ENCODE peak calls at places on chromosomes 4 and X, in seven cellular contexts. One of them, this sample, is unnamed.

GRCh38 chr4:127509155-127509554 is 123.6 kb upstream of the INTU start:
- DNase-seq in foreskin keratinocyte: no peak
- DNase-seq in nephron progenitor cell: no peak
- DNase-seq in naive thymus-derived CD8-positive, alpha-beta T cell: no peak
- DNase-seq in right cardiac atrium: no peak
- DNase-seq in activated naive CD8-positive, alpha-beta T cell treated with anti-CD3 and anti-CD28 coated beads, Interleukin-2, amount 50 U/mL, for 24 hours: no peak
- DNase-seq in stimulated activated CD4-positive, alpha-beta T cell treated with anti-CD3 and anti-CD28 coated beads, Interleukin-15, amount 100 ng/mL, for 24 hours: no peak
- DNase-seq in this sample: no peak

GRCh38 chrX:52852110-52852872 is 15.6 kb downstream of the XAGE3 start:
- DNase-seq in foreskin keratinocyte: peak
- DNase-seq in nephron progenitor cell: no peak
- DNase-seq in naive thymus-derived CD8-positive, alpha-beta T cell: no peak
- DNase-seq in right cardiac atrium: no peak
- DNase-seq in activated naive CD8-positive, alpha-beta T cell treated with anti-CD3 and anti-CD28 coated beads, Interleukin-2, amount 50 U/mL, for 24 hours: no peak
- DNase-seq in stimulated activated CD4-positive, alpha-beta T cell treated with anti-CD3 and anti-CD28 coated beads, Interleukin-15, amount 100 ng/mL, for 24 hours: no peak
- DNase-seq in this sample: no peak

GRCh38 chrX:94932278-94932965 is 1258.4 kb downstream of the FAM133A start:
- DNase-seq in foreskin keratinocyte: no peak
- DNase-seq in nephron progenitor cell: no peak
- DNase-seq in naive thymus-derived CD8-positive, alpha-beta T cell: no peak
- DNase-seq in right cardiac atrium: no peak
- DNase-seq in activated naive CD8-positive, alpha-beta T cell treated with anti-CD3 and anti-CD28 coated beads, Interleukin-2, amount 50 U/mL, for 24 hours: no peak
- DNase-seq in stimulated activated CD4-positive, alpha-beta T cell treated with anti-CD3 and anti-CD28 coated beads, Interleukin-15, amount 100 ng/mL, for 24 hours: no peak
- DNase-seq in this sample: no peak

GRCh38 chrX:107736781-107737531 is 38.6 kb downstream of the TSC22D3 start:
- DNase-seq in foreskin keratinocyte: no peak
- DNase-seq in nephron progenitor cell: no peak
- DNase-seq in naive thymus-derived CD8-positive, alpha-beta T cell: no peak
- DNase-seq in right cardiac atrium: no peak
- DNase-seq in activated naive CD8-positive, alpha-beta T cell treated with anti-CD3 and anti-CD28 coated beads, Interleukin-2, amount 50 U/mL, for 24 hours: no peak
- DNase-seq in stimulated activated CD4-positive, alpha-beta T cell treated with anti-CD3 and anti-CD28 coated beads, Interleukin-15, amount 100 ng/mL, for 24 hours: no peak
- DNase-seq in this sample: no peak

GRCh38 chr4:1752284-1753041 is 31.1 kb downstream of the TACC3 start:
- DNase-seq in foreskin keratinocyte: peak
- DNase-seq in nephron progenitor cell: no peak
- DNase-seq in naive thymus-derived CD8-positive, alpha-beta T cell: no peak
- DNase-seq in right cardiac atrium: peak
- DNase-seq in activated naive CD8-positive, alpha-beta T cell treated with anti-CD3 and anti-CD28 coated beads, Interleukin-2, amount 50 U/mL, for 24 hours: peak
- DNase-seq in stimulated activated CD4-positive, alpha-beta T cell treated with anti-CD3 and anti-CD28 coated beads, Interleukin-15, amount 100 ng/mL, for 24 hours: peak
- DNase-seq in this sample: peak

GRCh38 chr4:133865606-133866327 is 335.8 kb downstream of the PABPC4L start:
- DNase-seq in foreskin keratinocyte: peak
- DNase-seq in nephron progenitor cell: no peak
- DNase-seq in naive thymus-derived CD8-positive, alpha-beta T cell: no peak
- DNase-seq in right cardiac atrium: no peak
- DNase-seq in activated naive CD8-positive, alpha-beta T cell treated with anti-CD3 and anti-CD28 coated beads, Interleukin-2, amount 50 U/mL, for 24 hours: no peak
- DNase-seq in stimulated activated CD4-positive, alpha-beta T cell treated with anti-CD3 and anti-CD28 coated beads, Interleukin-15, amount 100 ng/mL, for 24 hours: no peak
- DNase-seq in this sample: no peak

GRCh38 chr4:153207561-153207960 is 3.3 kb downstream of the TRIM2 start:
- DNase-seq in foreskin keratinocyte: no peak
- DNase-seq in nephron progenitor cell: peak
- DNase-seq in naive thymus-derived CD8-positive, alpha-beta T cell: no peak
- DNase-seq in right cardiac atrium: peak
- DNase-seq in activated naive CD8-positive, alpha-beta T cell treated with anti-CD3 and anti-CD28 coated beads, Interleukin-2, amount 50 U/mL, for 24 hours: no peak
- DNase-seq in stimulated activated CD4-positive, alpha-beta T cell treated with anti-CD3 and anti-CD28 coated beads, Interleukin-15, amount 100 ng/mL, for 24 hours: no peak
- DNase-seq in this sample: no peak

GRCh38 chr4:155609455-155610059 is 57.1 kb upstream of the GUCY1A1 start:
- DNase-seq in foreskin keratinocyte: peak
- DNase-seq in nephron progenitor cell: no peak
- DNase-seq in naive thymus-derived CD8-positive, alpha-beta T cell: no peak
- DNase-seq in right cardiac atrium: no peak
- DNase-seq in activated naive CD8-positive, alpha-beta T cell treated with anti-CD3 and anti-CD28 coated beads, Interleukin-2, amount 50 U/mL, for 24 hours: no peak
- DNase-seq in stimulated activated CD4-positive, alpha-beta T cell treated with anti-CD3 and anti-CD28 coated beads, Interleukin-15, amount 100 ng/mL, for 24 hours: no peak
- DNase-seq in this sample: no peak

GRCh38 chr4:72348701-72349100 is 220.3 kb downstream of the ADAMTS3 start:
- DNase-seq in foreskin keratinocyte: no peak
- DNase-seq in nephron progenitor cell: no peak
- DNase-seq in naive thymus-derived CD8-positive, alpha-beta T cell: no peak
- DNase-seq in right cardiac atrium: no peak
- DNase-seq in activated naive CD8-positive, alpha-beta T cell treated with anti-CD3 and anti-CD28 coated beads, Interleukin-2, amount 50 U/mL, for 24 hours: no peak
- DNase-seq in stimulated activated CD4-positive, alpha-beta T cell treated with anti-CD3 and anti-CD28 coated beads, Interleukin-15, amount 100 ng/mL, for 24 hours: no peak
- DNase-seq in this sample: no peak

GRCh38 chr4:893276-893994 is 38.7 kb downstream of the GAK start:
- DNase-seq in foreskin keratinocyte: no peak
- DNase-seq in nephron progenitor cell: no peak
- DNase-seq in naive thymus-derived CD8-positive, alpha-beta T cell: no peak
- DNase-seq in right cardiac atrium: peak
- DNase-seq in activated naive CD8-positive, alpha-beta T cell treated with anti-CD3 and anti-CD28 coated beads, Interleukin-2, amount 50 U/mL, for 24 hours: no peak
- DNase-seq in stimulated activated CD4-positive, alpha-beta T cell treated with anti-CD3 and anti-CD28 coated beads, Interleukin-15, amount 100 ng/mL, for 24 hours: no peak
- DNase-seq in this sample: no peak

GRCh38 chr4:162830899-162831298 is 335.8 kb downstream of the NAF1 start:
- DNase-seq in foreskin keratinocyte: no peak
- DNase-seq in nephron progenitor cell: no peak
- DNase-seq in naive thymus-derived CD8-positive, alpha-beta T cell: no peak
- DNase-seq in right cardiac atrium: no peak
- DNase-seq in activated naive CD8-positive, alpha-beta T cell treated with anti-CD3 and anti-CD28 coated beads, Interleukin-2, amount 50 U/mL, for 24 hours: no peak
- DNase-seq in stimulated activated CD4-positive, alpha-beta T cell treated with anti-CD3 and anti-CD28 coated beads, Interleukin-15, amount 100 ng/mL, for 24 hours: no peak
- DNase-seq in this sample: no peak

GRCh38 chr4:10025230-10025806 is 4.0 kb upstream of the SLC2A9 start:
- DNase-seq in foreskin keratinocyte: no peak
- DNase-seq in nephron progenitor cell: no peak
- DNase-seq in naive thymus-derived CD8-positive, alpha-beta T cell: no peak
- DNase-seq in right cardiac atrium: no peak
- DNase-seq in activated naive CD8-positive, alpha-beta T cell treated with anti-CD3 and anti-CD28 coated beads, Interleukin-2, amount 50 U/mL, for 24 hours: no peak
- DNase-seq in stimulated activated CD4-positive, alpha-beta T cell treated with anti-CD3 and anti-CD28 coated beads, Interleukin-15, amount 100 ng/mL, for 24 hours: no peak
- DNase-seq in this sample: no peak

GRCh38 chr4:184807261-184807660 is 18.5 kb downstream of the ACSL1 start:
- DNase-seq in foreskin keratinocyte: no peak
- DNase-seq in nephron progenitor cell: no peak
- DNase-seq in naive thymus-derived CD8-positive, alpha-beta T cell: no peak
- DNase-seq in right cardiac atrium: no peak
- DNase-seq in activated naive CD8-positive, alpha-beta T cell treated with anti-CD3 and anti-CD28 coated beads, Interleukin-2, amount 50 U/mL, for 24 hours: no peak
- DNase-seq in stimulated activated CD4-positive, alpha-beta T cell treated with anti-CD3 and anti-CD28 coated beads, Interleukin-15, amount 100 ng/mL, for 24 hours: no peak
- DNase-seq in this sample: no peak

GRCh38 chr4:80072607-80073361 is at the start of gene ANTXR2:
- DNase-seq in foreskin keratinocyte: peak
- DNase-seq in nephron progenitor cell: peak
- DNase-seq in naive thymus-derived CD8-positive, alpha-beta T cell: peak
- DNase-seq in right cardiac atrium: peak
- DNase-seq in activated naive CD8-positive, alpha-beta T cell treated with anti-CD3 and anti-CD28 coated beads, Interleukin-2, amount 50 U/mL, for 24 hours: peak
- DNase-seq in stimulated activated CD4-positive, alpha-beta T cell treated with anti-CD3 and anti-CD28 coated beads, Interleukin-15, amount 100 ng/mL, for 24 hours: peak
- DNase-seq in this sample: peak

GRCh38 chrX:38474543-38474942 is 86.8 kb upstream of the TSPAN7 start:
- DNase-seq in foreskin keratinocyte: no peak
- DNase-seq in nephron progenitor cell: no peak
- DNase-seq in naive thymus-derived CD8-positive, alpha-beta T cell: no peak
- DNase-seq in right cardiac atrium: no peak
- DNase-seq in activated naive CD8-positive, alpha-beta T cell treated with anti-CD3 and anti-CD28 coated beads, Interleukin-2, amount 50 U/mL, for 24 hours: no peak
- DNase-seq in stimulated activated CD4-positive, alpha-beta T cell treated with anti-CD3 and anti-CD28 coated beads, Interleukin-15, amount 100 ng/mL, for 24 hours: no peak
- DNase-seq in this sample: no peak

GRCh38 chr4:152515678-152516077 is 20.2 kb downstream of the FBXW7 start:
- DNase-seq in foreskin keratinocyte: peak
- DNase-seq in nephron progenitor cell: no peak
- DNase-seq in naive thymus-derived CD8-positive, alpha-beta T cell: no peak
- DNase-seq in right cardiac atrium: no peak
- DNase-seq in activated naive CD8-positive, alpha-beta T cell treated with anti-CD3 and anti-CD28 coated beads, Interleukin-2, amount 50 U/mL, for 24 hours: no peak
- DNase-seq in stimulated activated CD4-positive, alpha-beta T cell treated with anti-CD3 and anti-CD28 coated beads, Interleukin-15, amount 100 ng/mL, for 24 hours: no peak
- DNase-seq in this sample: no peak

GRCh38 chrX:136380010-136380769 is 79.4 kb downstream of the ADGRG4 start:
- DNase-seq in foreskin keratinocyte: no peak
- DNase-seq in nephron progenitor cell: no peak
- DNase-seq in naive thymus-derived CD8-positive, alpha-beta T cell: no peak
- DNase-seq in right cardiac atrium: no peak
- DNase-seq in activated naive CD8-positive, alpha-beta T cell treated with anti-CD3 and anti-CD28 coated beads, Interleukin-2, amount 50 U/mL, for 24 hours: no peak
- DNase-seq in stimulated activated CD4-positive, alpha-beta T cell treated with anti-CD3 and anti-CD28 coated beads, Interleukin-15, amount 100 ng/mL, for 24 hours: no peak
- DNase-seq in this sample: no peak

GRCh38 chr4:2534904-2535385 is 1.5 kb upstream of the FAM193A start:
- DNase-seq in foreskin keratinocyte: peak
- DNase-seq in nephron progenitor cell: no peak
- DNase-seq in naive thymus-derived CD8-positive, alpha-beta T cell: no peak
- DNase-seq in right cardiac atrium: no peak
- DNase-seq in activated naive CD8-positive, alpha-beta T cell treated with anti-CD3 and anti-CD28 coated beads, Interleukin-2, amount 50 U/mL, for 24 hours: no peak
- DNase-seq in stimulated activated CD4-positive, alpha-beta T cell treated with anti-CD3 and anti-CD28 coated beads, Interleukin-15, amount 100 ng/mL, for 24 hours: no peak
- DNase-seq in this sample: no peak

GRCh38 chr4:8329560-8329858 is 60.0 kb downstream of the HTRA3 start:
- DNase-seq in foreskin keratinocyte: no peak
- DNase-seq in nephron progenitor cell: no peak
- DNase-seq in naive thymus-derived CD8-positive, alpha-beta T cell: no peak
- DNase-seq in right cardiac atrium: no peak
- DNase-seq in activated naive CD8-positive, alpha-beta T cell treated with anti-CD3 and anti-CD28 coated beads, Interleukin-2, amount 50 U/mL, for 24 hours: no peak
- DNase-seq in stimulated activated CD4-positive, alpha-beta T cell treated with anti-CD3 and anti-CD28 coated beads, Interleukin-15, amount 100 ng/mL, for 24 hours: no peak
- DNase-seq in this sample: no peak

GRCh38 chr4:87838207-87838606 is 5.4 kb downstream of the MEPE start:
- DNase-seq in foreskin keratinocyte: no peak
- DNase-seq in nephron progenitor cell: peak
- DNase-seq in naive thymus-derived CD8-positive, alpha-beta T cell: no peak
- DNase-seq in right cardiac atrium: peak
- DNase-seq in activated naive CD8-positive, alpha-beta T cell treated with anti-CD3 and anti-CD28 coated beads, Interleukin-2, amount 50 U/mL, for 24 hours: no peak
- DNase-seq in stimulated activated CD4-positive, alpha-beta T cell treated with anti-CD3 and anti-CD28 coated beads, Interleukin-15, amount 100 ng/mL, for 24 hours: no peak
- DNase-seq in this sample: no peak

GRCh38 chrX:110665636-110666035 is 130.0 kb downstream of the CHRDL1 start:
- DNase-seq in foreskin keratinocyte: no peak
- DNase-seq in nephron progenitor cell: peak
- DNase-seq in naive thymus-derived CD8-positive, alpha-beta T cell: no peak
- DNase-seq in right cardiac atrium: peak
- DNase-seq in activated naive CD8-positive, alpha-beta T cell treated with anti-CD3 and anti-CD28 coated beads, Interleukin-2, amount 50 U/mL, for 24 hours: peak
- DNase-seq in stimulated activated CD4-positive, alpha-beta T cell treated with anti-CD3 and anti-CD28 coated beads, Interleukin-15, amount 100 ng/mL, for 24 hours: peak
- DNase-seq in this sample: no peak

GRCh38 chr4:44861756-44862155 is 135.4 kb upstream of the GNPDA2 start:
- DNase-seq in foreskin keratinocyte: peak
- DNase-seq in nephron progenitor cell: no peak
- DNase-seq in naive thymus-derived CD8-positive, alpha-beta T cell: no peak
- DNase-seq in right cardiac atrium: no peak
- DNase-seq in activated naive CD8-positive, alpha-beta T cell treated with anti-CD3 and anti-CD28 coated beads, Interleukin-2, amount 50 U/mL, for 24 hours: no peak
- DNase-seq in stimulated activated CD4-positive, alpha-beta T cell treated with anti-CD3 and anti-CD28 coated beads, Interleukin-15, amount 100 ng/mL, for 24 hours: no peak
- DNase-seq in this sample: no peak

GRCh38 chr4:105909699-105910340 is 14.5 kb downstream of the NPNT start:
- DNase-seq in foreskin keratinocyte: peak
- DNase-seq in nephron progenitor cell: no peak
- DNase-seq in naive thymus-derived CD8-positive, alpha-beta T cell: no peak
- DNase-seq in right cardiac atrium: no peak
- DNase-seq in activated naive CD8-positive, alpha-beta T cell treated with anti-CD3 and anti-CD28 coated beads, Interleukin-2, amount 50 U/mL, for 24 hours: no peak
- DNase-seq in stimulated activated CD4-positive, alpha-beta T cell treated with anti-CD3 and anti-CD28 coated beads, Interleukin-15, amount 100 ng/mL, for 24 hours: no peak
- DNase-seq in this sample: no peak

GRCh38 chr4:4647041-4647440 is 105.2 kb upstream of the STX18 start:
- DNase-seq in foreskin keratinocyte: peak
- DNase-seq in nephron progenitor cell: no peak
- DNase-seq in naive thymus-derived CD8-positive, alpha-beta T cell: no peak
- DNase-seq in right cardiac atrium: no peak
- DNase-seq in activated naive CD8-positive, alpha-beta T cell treated with anti-CD3 and anti-CD28 coated beads, Interleukin-2, amount 50 U/mL, for 24 hours: no peak
- DNase-seq in stimulated activated CD4-positive, alpha-beta T cell treated with anti-CD3 and anti-CD28 coated beads, Interleukin-15, amount 100 ng/mL, for 24 hours: no peak
- DNase-seq in this sample: no peak

GRCh38 chr4:118997601-118998000 is 108.9 kb downstream of the SYNPO2 start:
- DNase-seq in foreskin keratinocyte: peak
- DNase-seq in nephron progenitor cell: no peak
- DNase-seq in naive thymus-derived CD8-positive, alpha-beta T cell: no peak
- DNase-seq in right cardiac atrium: no peak
- DNase-seq in activated naive CD8-positive, alpha-beta T cell treated with anti-CD3 and anti-CD28 coated beads, Interleukin-2, amount 50 U/mL, for 24 hours: no peak
- DNase-seq in stimulated activated CD4-positive, alpha-beta T cell treated with anti-CD3 and anti-CD28 coated beads, Interleukin-15, amount 100 ng/mL, for 24 hours: no peak
- DNase-seq in this sample: no peak

GRCh38 chrX:15781964-15782711 is 8.1 kb upstream of the ZRSR2 start:
- DNase-seq in foreskin keratinocyte: no peak
- DNase-seq in nephron progenitor cell: no peak
- DNase-seq in naive thymus-derived CD8-positive, alpha-beta T cell: no peak
- DNase-seq in right cardiac atrium: no peak
- DNase-seq in activated naive CD8-positive, alpha-beta T cell treated with anti-CD3 and anti-CD28 coated beads, Interleukin-2, amount 50 U/mL, for 24 hours: peak
- DNase-seq in stimulated activated CD4-positive, alpha-beta T cell treated with anti-CD3 and anti-CD28 coated beads, Interleukin-15, amount 100 ng/mL, for 24 hours: no peak
- DNase-seq in this sample: no peak

GRCh38 chrX:23820235-23820782 is 37.3 kb downstream of the SAT1 start:
- DNase-seq in foreskin keratinocyte: peak
- DNase-seq in nephron progenitor cell: no peak
- DNase-seq in naive thymus-derived CD8-positive, alpha-beta T cell: no peak
- DNase-seq in right cardiac atrium: no peak
- DNase-seq in activated naive CD8-positive, alpha-beta T cell treated with anti-CD3 and anti-CD28 coated beads, Interleukin-2, amount 50 U/mL, for 24 hours: no peak
- DNase-seq in stimulated activated CD4-positive, alpha-beta T cell treated with anti-CD3 and anti-CD28 coated beads, Interleukin-15, amount 100 ng/mL, for 24 hours: no peak
- DNase-seq in this sample: no peak

GRCh38 chr4:65250916-65251315 is 419.4 kb downstream of the EPHA5 start:
- DNase-seq in foreskin keratinocyte: no peak
- DNase-seq in nephron progenitor cell: no peak
- DNase-seq in naive thymus-derived CD8-positive, alpha-beta T cell: no peak
- DNase-seq in right cardiac atrium: no peak
- DNase-seq in activated naive CD8-positive, alpha-beta T cell treated with anti-CD3 and anti-CD28 coated beads, Interleukin-2, amount 50 U/mL, for 24 hours: no peak
- DNase-seq in stimulated activated CD4-positive, alpha-beta T cell treated with anti-CD3 and anti-CD28 coated beads, Interleukin-15, amount 100 ng/mL, for 24 hours: no peak
- DNase-seq in this sample: no peak

GRCh38 chr4:152535236-152535902 is 523 bp downstream of the FBXW7 start:
- DNase-seq in foreskin keratinocyte: no peak
- DNase-seq in nephron progenitor cell: no peak
- DNase-seq in naive thymus-derived CD8-positive, alpha-beta T cell: peak
- DNase-seq in right cardiac atrium: peak
- DNase-seq in activated naive CD8-positive, alpha-beta T cell treated with anti-CD3 and anti-CD28 coated beads, Interleukin-2, amount 50 U/mL, for 24 hours: peak
- DNase-seq in stimulated activated CD4-positive, alpha-beta T cell treated with anti-CD3 and anti-CD28 coated beads, Interleukin-15, amount 100 ng/mL, for 24 hours: peak
- DNase-seq in this sample: no peak

GRCh38 chr4:98627883-98628282 is 30.5 kb downstream of the TSPAN5 start:
- DNase-seq in foreskin keratinocyte: peak
- DNase-seq in nephron progenitor cell: no peak
- DNase-seq in naive thymus-derived CD8-positive, alpha-beta T cell: no peak
- DNase-seq in right cardiac atrium: no peak
- DNase-seq in activated naive CD8-positive, alpha-beta T cell treated with anti-CD3 and anti-CD28 coated beads, Interleukin-2, amount 50 U/mL, for 24 hours: no peak
- DNase-seq in stimulated activated CD4-positive, alpha-beta T cell treated with anti-CD3 and anti-CD28 coated beads, Interleukin-15, amount 100 ng/mL, for 24 hours: no peak
- DNase-seq in this sample: no peak

GRCh38 chrX:17601816-17602215 is 135.5 kb upstream of the SCML1 start:
- DNase-seq in foreskin keratinocyte: no peak
- DNase-seq in nephron progenitor cell: no peak
- DNase-seq in naive thymus-derived CD8-positive, alpha-beta T cell: no peak
- DNase-seq in right cardiac atrium: no peak
- DNase-seq in activated naive CD8-positive, alpha-beta T cell treated with anti-CD3 and anti-CD28 coated beads, Interleukin-2, amount 50 U/mL, for 24 hours: no peak
- DNase-seq in stimulated activated CD4-positive, alpha-beta T cell treated with anti-CD3 and anti-CD28 coated beads, Interleukin-15, amount 100 ng/mL, for 24 hours: no peak
- DNase-seq in this sample: no peak

GRCh38 chr4:189845145-189845846 is 95.4 kb upstream of the FRG1 start:
- DNase-seq in foreskin keratinocyte: peak
- DNase-seq in nephron progenitor cell: no peak
- DNase-seq in naive thymus-derived CD8-positive, alpha-beta T cell: no peak
- DNase-seq in right cardiac atrium: no peak
- DNase-seq in activated naive CD8-positive, alpha-beta T cell treated with anti-CD3 and anti-CD28 coated beads, Interleukin-2, amount 50 U/mL, for 24 hours: no peak
- DNase-seq in stimulated activated CD4-positive, alpha-beta T cell treated with anti-CD3 and anti-CD28 coated beads, Interleukin-15, amount 100 ng/mL, for 24 hours: no peak
- DNase-seq in this sample: no peak

GRCh38 chr4:94690851-94691254 is 66.9 kb upstream of the BMPR1B start:
- DNase-seq in foreskin keratinocyte: no peak
- DNase-seq in nephron progenitor cell: no peak
- DNase-seq in naive thymus-derived CD8-positive, alpha-beta T cell: no peak
- DNase-seq in right cardiac atrium: no peak
- DNase-seq in activated naive CD8-positive, alpha-beta T cell treated with anti-CD3 and anti-CD28 coated beads, Interleukin-2, amount 50 U/mL, for 24 hours: no peak
- DNase-seq in stimulated activated CD4-positive, alpha-beta T cell treated with anti-CD3 and anti-CD28 coated beads, Interleukin-15, amount 100 ng/mL, for 24 hours: no peak
- DNase-seq in this sample: no peak

GRCh38 chrX:119194631-119195030 is 41.5 kb upstream of the PGRMC1 start:
- DNase-seq in foreskin keratinocyte: no peak
- DNase-seq in nephron progenitor cell: no peak
- DNase-seq in naive thymus-derived CD8-positive, alpha-beta T cell: no peak
- DNase-seq in right cardiac atrium: no peak
- DNase-seq in activated naive CD8-positive, alpha-beta T cell treated with anti-CD3 and anti-CD28 coated beads, Interleukin-2, amount 50 U/mL, for 24 hours: no peak
- DNase-seq in stimulated activated CD4-positive, alpha-beta T cell treated with anti-CD3 and anti-CD28 coated beads, Interleukin-15, amount 100 ng/mL, for 24 hours: no peak
- DNase-seq in this sample: no peak

GRCh38 chrX:10043386-10043785 is 76.2 kb downstream of the CLDN34 start:
- DNase-seq in foreskin keratinocyte: no peak
- DNase-seq in nephron progenitor cell: no peak
- DNase-seq in naive thymus-derived CD8-positive, alpha-beta T cell: no peak
- DNase-seq in right cardiac atrium: no peak
- DNase-seq in activated naive CD8-positive, alpha-beta T cell treated with anti-CD3 and anti-CD28 coated beads, Interleukin-2, amount 50 U/mL, for 24 hours: no peak
- DNase-seq in stimulated activated CD4-positive, alpha-beta T cell treated with anti-CD3 and anti-CD28 coated beads, Interleukin-15, amount 100 ng/mL, for 24 hours: no peak
- DNase-seq in this sample: no peak

GRCh38 chrX:149541521-149542047 is 772 bp downstream of the EOLA1 start:
- DNase-seq in foreskin keratinocyte: no peak
- DNase-seq in nephron progenitor cell: no peak
- DNase-seq in naive thymus-derived CD8-positive, alpha-beta T cell: no peak
- DNase-seq in right cardiac atrium: peak
- DNase-seq in activated naive CD8-positive, alpha-beta T cell treated with anti-CD3 and anti-CD28 coated beads, Interleukin-2, amount 50 U/mL, for 24 hours: no peak
- DNase-seq in stimulated activated CD4-positive, alpha-beta T cell treated with anti-CD3 and anti-CD28 coated beads, Interleukin-15, amount 100 ng/mL, for 24 hours: no peak
- DNase-seq in this sample: no peak

This sample was measured in activated T-helper 2 cell treated with anti-CD3 and anti-CD28 coated beads, Interferon-gamma antibody, Interleukin-2, Interleukin-4, amounts not matched to agents 10 μg/mL and 5 μg/mL and 100 μg/mL, durations not matched to agents 14 hours and 24 hours and 36 hours.